ENCODE peak calls at places on chromosomes 4 and X, in five cellular contexts. One of them, this sample, is unnamed.

GRCh38 chrX:107579956-107580355 is 48.4 kb upstream of the PRPS1 start:
- DNase-seq in Caco-2: no peak
- DNase-seq in fibroblast of gingiva: peak
- DNase-seq in MG63: peak
- DNase-seq in stimulated activated naive CD4-positive, alpha-beta T cell: no peak
- DNase-seq in this sample: no peak

GRCh38 chr4:153341575-153342090 is 2.9 kb upstream of the MND1 start:
- DNase-seq in Caco-2: no peak
- DNase-seq in fibroblast of gingiva: no peak
- DNase-seq in MG63: no peak
- DNase-seq in stimulated activated naive CD4-positive, alpha-beta T cell: no peak
- DNase-seq in this sample: no peak

GRCh38 chrX:77719388-77719787 is 66.6 kb downstream of the ATRX start:
- DNase-seq in Caco-2: no peak
- DNase-seq in fibroblast of gingiva: no peak
- DNase-seq in MG63: no peak
- DNase-seq in stimulated activated naive CD4-positive, alpha-beta T cell: no peak
- DNase-seq in this sample: no peak

GRCh38 chrX:12975999-12976558 is 1.2 kb downstream of the TMSB4X start:
- DNase-seq in Caco-2: peak
- DNase-seq in fibroblast of gingiva: peak
- DNase-seq in MG63: peak
- DNase-seq in stimulated activated naive CD4-positive, alpha-beta T cell: peak
- DNase-seq in this sample: no peak

GRCh38 chr4:20395160-20395773 is 143.6 kb downstream of the SLIT2 start:
- DNase-seq in Caco-2: peak
- DNase-seq in fibroblast of gingiva: peak
- DNase-seq in MG63: peak
- DNase-seq in stimulated activated naive CD4-positive, alpha-beta T cell: no peak
- DNase-seq in this sample: peak

GRCh38 chr4:1105662-1106061 is 7.7 kb downstream of the RNF212 start:
- DNase-seq in Caco-2: no peak
- DNase-seq in fibroblast of gingiva: no peak
- DNase-seq in MG63: no peak
- DNase-seq in stimulated activated naive CD4-positive, alpha-beta T cell: no peak
- DNase-seq in this sample: no peak

GRCh38 chr4:153611679-153612078 is 72.4 kb upstream of the TLR2 start:
- DNase-seq in Caco-2: no peak
- DNase-seq in fibroblast of gingiva: no peak
- DNase-seq in MG63: no peak
- DNase-seq in stimulated activated naive CD4-positive, alpha-beta T cell: no peak
- DNase-seq in this sample: no peak

GRCh38 chr4:11598591-11598990 is 169.9 kb upstream of the HS3ST1 start:
- DNase-seq in Caco-2: no peak
- DNase-seq in fibroblast of gingiva: no peak
- DNase-seq in MG63: no peak
- DNase-seq in stimulated activated naive CD4-positive, alpha-beta T cell: no peak
- DNase-seq in this sample: no peak

GRCh38 chr4:6225469-6225868 is 25.1 kb upstream of the JAKMIP1 start:
- DNase-seq in Caco-2: no peak
- DNase-seq in fibroblast of gingiva: no peak
- DNase-seq in MG63: no peak
- DNase-seq in stimulated activated naive CD4-positive, alpha-beta T cell: no peak
- DNase-seq in this sample: peak

GRCh38 chr4:74344031-74344430 is 20.9 kb upstream of the EREG start:
- DNase-seq in Caco-2: no peak
- DNase-seq in fibroblast of gingiva: no peak
- DNase-seq in MG63: no peak
- DNase-seq in stimulated activated naive CD4-positive, alpha-beta T cell: no peak
- DNase-seq in this sample: no peak

GRCh38 chr4:48706741-48707140 is 73.3 kb downstream of the FRYL start:
- DNase-seq in Caco-2: no peak
- DNase-seq in fibroblast of gingiva: no peak
- DNase-seq in MG63: no peak
- DNase-seq in stimulated activated naive CD4-positive, alpha-beta T cell: no peak
- DNase-seq in this sample: no peak

GRCh38 chrX:25158635-25159034 is 142.9 kb upstream of the ARX start:
- DNase-seq in Caco-2: no peak
- DNase-seq in fibroblast of gingiva: no peak
- DNase-seq in MG63: peak
- DNase-seq in stimulated activated naive CD4-positive, alpha-beta T cell: no peak
- DNase-seq in this sample: no peak

GRCh38 chr4:148649669-148650331 is 207.6 kb upstream of the NR3C2 start:
- DNase-seq in Caco-2: no peak
- DNase-seq in fibroblast of gingiva: no peak
- DNase-seq in MG63: no peak
- DNase-seq in stimulated activated naive CD4-positive, alpha-beta T cell: no peak
- DNase-seq in this sample: no peak

GRCh38 chrX:120125444-120125843 is 9.7 kb upstream of the RHOXF1 start:
- DNase-seq in Caco-2: no peak
- DNase-seq in fibroblast of gingiva: no peak
- DNase-seq in MG63: no peak
- DNase-seq in stimulated activated naive CD4-positive, alpha-beta T cell: no peak
- DNase-seq in this sample: no peak

GRCh38 chr4:109873791-109874514 is 26.0 kb downstream of the LRIT3 start:
- DNase-seq in Caco-2: no peak
- DNase-seq in fibroblast of gingiva: peak
- DNase-seq in MG63: peak
- DNase-seq in stimulated activated naive CD4-positive, alpha-beta T cell: no peak
- DNase-seq in this sample: no peak

GRCh38 chr4:5051692-5052423 is 578 bp downstream of the STK32B start:
- DNase-seq in Caco-2: no peak
- DNase-seq in fibroblast of gingiva: no peak
- DNase-seq in MG63: no peak
- DNase-seq in stimulated activated naive CD4-positive, alpha-beta T cell: no peak
- DNase-seq in this sample: no peak

GRCh38 chrX:133859860-133860259 is 125.5 kb downstream of the GPC3 start:
- DNase-seq in Caco-2: no peak
- DNase-seq in fibroblast of gingiva: no peak
- DNase-seq in MG63: peak
- DNase-seq in stimulated activated naive CD4-positive, alpha-beta T cell: no peak
- DNase-seq in this sample: no peak

GRCh38 chrX:112874140-112874539 is 33.5 kb upstream of the AMOT start:
- DNase-seq in Caco-2: no peak
- DNase-seq in fibroblast of gingiva: peak
- DNase-seq in MG63: no peak
- DNase-seq in stimulated activated naive CD4-positive, alpha-beta T cell: no peak
- DNase-seq in this sample: no peak

GRCh38 chrX:15814811-15815210 is 24.5 kb downstream of the ZRSR2 start:
- DNase-seq in Caco-2: no peak
- DNase-seq in fibroblast of gingiva: no peak
- DNase-seq in MG63: no peak
- DNase-seq in stimulated activated naive CD4-positive, alpha-beta T cell: no peak
- DNase-seq in this sample: no peak

GRCh38 chr4:83267121-83267834 is 17.3 kb downstream of the COQ2 start:
- DNase-seq in Caco-2: no peak
- DNase-seq in fibroblast of gingiva: peak
- DNase-seq in MG63: peak
- DNase-seq in stimulated activated naive CD4-positive, alpha-beta T cell: no peak
- DNase-seq in this sample: no peak

GRCh38 chr4:106868381-106869035 is 167.6 kb downstream of the DKK2 start:
- DNase-seq in Caco-2: no peak
- DNase-seq in fibroblast of gingiva: peak
- DNase-seq in MG63: no peak
- DNase-seq in stimulated activated naive CD4-positive, alpha-beta T cell: no peak
- DNase-seq in this sample: no peak

GRCh38 chrX:68634649-68635227 is 12.7 kb upstream of the STARD8 start:
- DNase-seq in Caco-2: no peak
- DNase-seq in fibroblast of gingiva: no peak
- DNase-seq in MG63: no peak
- DNase-seq in stimulated activated naive CD4-positive, alpha-beta T cell: no peak
- DNase-seq in this sample: no peak

GRCh38 chr4:65401083-65401482 is 269.2 kb downstream of the EPHA5 start:
- DNase-seq in Caco-2: no peak
- DNase-seq in fibroblast of gingiva: no peak
- DNase-seq in MG63: no peak
- DNase-seq in stimulated activated naive CD4-positive, alpha-beta T cell: no peak
- DNase-seq in this sample: no peak

GRCh38 chr4:36325499-36325898 is 44.1 kb downstream of the DTHD1 start:
- DNase-seq in Caco-2: no peak
- DNase-seq in fibroblast of gingiva: no peak
- DNase-seq in MG63: no peak
- DNase-seq in stimulated activated naive CD4-positive, alpha-beta T cell: no peak
- DNase-seq in this sample: no peak

GRCh38 chrX:53288173-53288572 is 6.8 kb upstream of the IQSEC2 start:
- DNase-seq in Caco-2: no peak
- DNase-seq in fibroblast of gingiva: peak
- DNase-seq in MG63: no peak
- DNase-seq in stimulated activated naive CD4-positive, alpha-beta T cell: no peak
- DNase-seq in this sample: no peak

GRCh38 chrX:118420462-118420861 is 74.6 kb downstream of the WDR44 start:
- DNase-seq in Caco-2: no peak
- DNase-seq in fibroblast of gingiva: peak
- DNase-seq in MG63: no peak
- DNase-seq in stimulated activated naive CD4-positive, alpha-beta T cell: no peak
- DNase-seq in this sample: no peak

GRCh38 chrX:87338510-87338909 is 179.1 kb upstream of the KLHL4 start:
- DNase-seq in Caco-2: no peak
- DNase-seq in fibroblast of gingiva: no peak
- DNase-seq in MG63: no peak
- DNase-seq in stimulated activated naive CD4-positive, alpha-beta T cell: no peak
- DNase-seq in this sample: no peak

GRCh38 chr4:2423066-2423465 is 4.3 kb downstream of the CFAP99 start:
- DNase-seq in Caco-2: peak
- DNase-seq in fibroblast of gingiva: no peak
- DNase-seq in MG63: no peak
- DNase-seq in stimulated activated naive CD4-positive, alpha-beta T cell: no peak
- DNase-seq in this sample: no peak

GRCh38 chr4:8061145-8061544 is 97.5 kb downstream of the ABLIM2 start:
- DNase-seq in Caco-2: no peak
- DNase-seq in fibroblast of gingiva: no peak
- DNase-seq in MG63: no peak
- DNase-seq in stimulated activated naive CD4-positive, alpha-beta T cell: no peak
- DNase-seq in this sample: no peak

GRCh38 chr4:164888096-164888495 is 11.1 kb downstream of the APELA start:
- DNase-seq in Caco-2: no peak
- DNase-seq in fibroblast of gingiva: no peak
- DNase-seq in MG63: peak
- DNase-seq in stimulated activated naive CD4-positive, alpha-beta T cell: no peak
- DNase-seq in this sample: no peak

GRCh38 chr4:140870427-140870826 is 114.2 kb upstream of the TBC1D9 start:
- DNase-seq in Caco-2: no peak
- DNase-seq in fibroblast of gingiva: no peak
- DNase-seq in MG63: no peak
- DNase-seq in stimulated activated naive CD4-positive, alpha-beta T cell: no peak
- DNase-seq in this sample: no peak

GRCh38 chr4:102338405-102338804 is 6.9 kb downstream of the SLC39A8 start:
- DNase-seq in Caco-2: no peak
- DNase-seq in fibroblast of gingiva: no peak
- DNase-seq in MG63: no peak
- DNase-seq in stimulated activated naive CD4-positive, alpha-beta T cell: no peak
- DNase-seq in this sample: no peak

GRCh38 chrX:11665144-11666040 is at the start of gene ARHGAP6:
- DNase-seq in Caco-2: no peak
- DNase-seq in fibroblast of gingiva: peak
- DNase-seq in MG63: peak
- DNase-seq in stimulated activated naive CD4-positive, alpha-beta T cell: no peak
- DNase-seq in this sample: peak

GRCh38 chr4:6750302-6751221 is 32.0 kb upstream of the KIAA0232 start:
- DNase-seq in Caco-2: peak
- DNase-seq in fibroblast of gingiva: no peak
- DNase-seq in MG63: no peak
- DNase-seq in stimulated activated naive CD4-positive, alpha-beta T cell: no peak
- DNase-seq in this sample: peak

GRCh38 chrX:1011632-1012283 is 200.7 kb downstream of the CRLF2 start:
- DNase-seq in Caco-2: no peak
- DNase-seq in fibroblast of gingiva: no peak
- DNase-seq in MG63: no peak
- DNase-seq in stimulated activated naive CD4-positive, alpha-beta T cell: no peak
- DNase-seq in this sample: no peak

GRCh38 chrX:123588723-123589122 is 144.1 kb downstream of the THOC2 start:
- DNase-seq in Caco-2: no peak
- DNase-seq in fibroblast of gingiva: no peak
- DNase-seq in MG63: no peak
- DNase-seq in stimulated activated naive CD4-positive, alpha-beta T cell: no peak
- DNase-seq in this sample: no peak

This sample was measured in mucosa of gallbladder.